ENCODE peak calls at places on chromosomes 3 and 15, in ten cellular contexts. C is IMR-90, X is astrocyte of the cerebellum, J is lower leg skin, M is heart right ventricle, Y is heart left ventricle, B is cardiac fibroblast, P is H1, S is sigmoid colon, D is cardiac muscle cell. L is an unnamed sample.

GRCh38 chr3:52327486-52328290 is 11.6 kb downstream of the DNAH1 start:
- DNase-seq in P (no peak), J (no peak), X (no peak), S (no peak), B (no peak), Y (no peak), M (no peak), C (no peak), D (no peak), L (no peak)

GRCh38 chr3:23202921-23203650 is at the start of gene UBE2E2:
- DNase-seq in P (no peak), C (peak), J (peak), S (peak), M (peak), Y (peak), D (peak), X (no peak), B (peak), L (peak)

GRCh38 chr15:29134641-29135071 is 135.0 kb downstream of the NSMCE3 start:
- DNase-seq in M (no peak), B (no peak), D (no peak), P (no peak), S (no peak), X (no peak), C (no peak), J (no peak), Y (no peak), L (no peak)

GRCh38 chr15:57348081-57348480 is 28.2 kb upstream of the CGNL1 start:
- DNase-seq in B (no peak), Y (no peak), P (no peak), X (no peak), S (no peak), D (no peak), J (no peak), M (no peak), C (no peak), L (no peak)

GRCh38 chr3:46406786-46407611 is at the start of the genes CCR5AS and CCRL2:
- DNase-seq in M (peak), C (peak), B (no peak), D (no peak), X (no peak), S (peak), P (no peak), J (peak), Y (no peak), L (no peak)

GRCh38 chr3:13480340-13481318 is 523 bp downstream of the HDAC11 start:
- DNase-seq in J (no peak), M (no peak), S (peak), B (peak), X (no peak), Y (peak), C (peak), D (peak), P (no peak), L (no peak)

GRCh38 chr3:24519368-24520100 is 24.9 kb upstream of the THRB start:
- DNase-seq in D (no peak), M (no peak), S (no peak), B (peak), Y (no peak), C (no peak), J (no peak), X (no peak), P (no peak), L (no peak)

GRCh38 chr3:4850928-4851265 is 128.3 kb upstream of the BHLHE40 start:
- DNase-seq in D (no peak), P (no peak), C (no peak), X (no peak), J (no peak), M (no peak), S (no peak), B (no peak), Y (no peak), L (no peak)

GRCh38 chr3:11214451-11214987 is 57.7 kb upstream of the ATG7 start:
- DNase-seq in B (no peak), C (no peak), M (no peak), J (no peak), P (no peak), Y (no peak), D (no peak), X (no peak), S (peak), L (no peak)

GRCh38 chr3:11213810-11214450 is 58.3 kb upstream of the ATG7 start:
- DNase-seq in S (peak), M (no peak), P (no peak), Y (no peak), B (no peak), D (no peak), J (no peak), X (no peak), C (no peak), L (no peak)

GRCh38 chr3:11212784-11213183 is 58.5 kb downstream of the HRH1 start:
- DNase-seq in B (peak), J (no peak), P (no peak), D (no peak), C (no peak), M (no peak), S (peak), X (no peak), Y (no peak), L (no peak)

GRCh38 chr3:11212301-11212613 is 58.0 kb downstream of the HRH1 start:
- DNase-seq in J (no peak), P (no peak), B (peak), D (no peak), S (peak), Y (no peak), M (no peak), C (peak), X (no peak), L (no peak)

GRCh38 chr3:11211531-11212300 is 57.4 kb downstream of the HRH1 start:
- DNase-seq in P (no peak), Y (no peak), B (peak), C (peak), X (no peak), J (no peak), S (peak), D (peak), M (no peak), L (no peak)
- TF ChIP-seq CTCF in P (no peak), Y (no peak), B (peak), C (peak), X (peak), J (no peak), S (no peak), D (peak), M (no peak), L (no peak)

GRCh38 chr3:7820969-7821368 is 680.7 kb upstream of the LMCD1 start:
- DNase-seq in S (no peak), Y (no peak), M (no peak), C (no peak), J (no peak), X (no peak), P (no peak), D (no peak), B (no peak), L (no peak)
- H3K4me3 ChIP-seq in S (no peak), Y (no peak), M (no peak), C (no peak), J (no peak), X (no peak), P (no peak), D (no peak), B (no peak), L (no peak)

GRCh38 chr3:15690250-15690649 is 88.7 kb downstream of the BTD start:
- DNase-seq in J (no peak), B (no peak), M (no peak), D (no peak), P (no peak), X (no peak), Y (no peak), S (no peak), C (no peak), L (no peak)

GRCh38 chr3:15694628-15695027 is 93.1 kb downstream of the BTD start:
- DNase-seq in S (no peak), X (no peak), B (no peak), J (no peak), Y (no peak), M (no peak), D (no peak), P (no peak), C (no peak), L (no peak)

GRCh38 chr3:15693340-15693739 is 91.8 kb downstream of the BTD start:
- DNase-seq in M (no peak), P (no peak), B (peak), X (peak), C (peak), Y (no peak), S (no peak), D (peak), J (no peak), L (no peak)
- TF ChIP-seq CTCF in M (no peak), P (no peak), B (no peak), X (peak), C (peak), Y (peak), S (no peak), D (no peak), J (no peak), L (no peak)

GRCh38 chr3:20698896-20699295 is 512.9 kb upstream of the SGO1 start:
- DNase-seq in D (no peak), M (no peak), B (no peak), C (no peak), Y (no peak), P (no peak), X (no peak), J (no peak), S (no peak), L (no peak)
- H3K4me3 ChIP-seq in D (no peak), M (no peak), B (no peak), C (no peak), Y (no peak), P (no peak), X (no peak), J (no peak), S (no peak), L (no peak)

DNA sequence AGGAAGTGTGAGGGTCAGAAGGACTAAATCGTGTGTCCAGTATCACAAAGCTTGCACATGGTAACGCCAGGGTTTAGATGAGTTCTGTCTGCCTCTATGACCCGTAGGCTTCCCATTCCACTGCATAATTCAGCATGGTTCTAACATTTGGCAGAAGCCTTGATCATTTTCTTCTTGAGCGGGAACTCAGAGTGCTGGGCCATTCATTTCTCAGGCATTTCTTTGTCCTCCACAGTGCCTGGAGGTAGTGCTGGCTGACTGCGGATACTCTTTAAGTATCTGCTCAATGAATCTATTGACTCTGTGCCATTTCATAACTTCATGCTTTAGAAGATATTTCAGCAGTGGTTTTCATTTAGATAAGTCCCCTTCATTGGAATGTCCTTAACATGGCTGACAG is 370.2 kb downstream of the EPHB1 start:
- DNase-seq in M (no peak), B (no peak), S (no peak), P (no peak), Y (no peak), J (no peak), X (no peak), C (no peak), D (no peak), L (no peak)
- TF ChIP-seq CTCF in M (no peak), B (no peak), S (no peak), P (no peak), Y (no peak), J (no peak), X (no peak), C (no peak), D (no peak), L (no peak)

GRCh38 chr3:146227486-146227885 is 23.4 kb downstream of the PLSCR4 start:
- DNase-seq in J (no peak), S (no peak), B (no peak), D (peak), P (no peak), Y (no peak), C (no peak), M (no peak), X (no peak), L (no peak)
- H3K4me3 ChIP-seq in J (no peak), S (no peak), B (no peak), D (no peak), P (no peak), Y (no peak), C (no peak), M (no peak), X (no peak), L (no peak)

L was measured in coronary artery.